ENCODE peak calls at places on chromosomes 2 and 18, in four cellular contexts. Z is right atrium auricular region, W is endodermal cell, K is psoas muscle. Q is an unnamed sample.

GRCh38 chr2:42474765-42475454 is 18.9 kb downstream of the KCNG3 start:
- DNase-seq in Z (no peak), K (no peak), W (no peak), Q (no peak)

GRCh38 chr2:159797468-159798375 is at the start of gene CD302:
- DNase-seq in K (peak; percentile 83), Z (no peak), W (peak; percentile 83), Q (peak; percentile 74)

GRCh38 chr2:112626604-112627059 is 19.1 kb upstream of the SLC20A1 start:
- DNase-seq in Z (peak; percentile 70), W (peak; percentile 85), K (peak; percentile 75), Q (no peak)

GRCh38 chr2:74767618-74768017 is 66.3 kb upstream of the HK2 start:
- DNase-seq in Z (no peak), K (no peak), W (no peak), Q (no peak)

GRCh38 chr2:57515366-57515765 is 531.2 kb upstream of the VRK2 start:
- DNase-seq in W (no peak), Z (no peak), K (no peak), Q (no peak)

GRCh38 chr2:137091704-137092103 is 326.4 kb downstream of the THSD7B start:
- DNase-seq in W (no peak), K (no peak), Z (no peak), Q (no peak)

GRCh38 chr18:22558945-22559385 is 141.2 kb upstream of the CTAGE1 start:
- DNase-seq in Z (peak; percentile 93), W (peak; percentile 62), K (peak; percentile 56), Q (peak; percentile 72)

GRCh38 chr2:240439698-240440151 is 4.3 kb downstream of the GPC1 start:
- DNase-seq in Z (no peak), K (peak; percentile 54), W (peak; percentile 24), Q (no peak)

GRCh38 chr18:38663270-38663669 is 1097.7 kb upstream of the CELF4 start:
- DNase-seq in Z (no peak), K (no peak), W (no peak), Q (no peak)

GRCh38 chr2:138516030-138516704 is 14.6 kb downstream of the SPOPL start:
- DNase-seq in W (no peak), K (no peak), Z (no peak), Q (no peak)

GRCh38 chr18:8063733-8064132 is 496.6 kb downstream of the PTPRM start:
- DNase-seq in K (no peak), W (no peak), Z (no peak), Q (no peak)

GRCh38 chr2:170997893-170998477 is 68.9 kb downstream of the GORASP2 start:
- DNase-seq in K (no peak), W (no peak), Z (no peak), Q (no peak)

GRCh38 chr2:98823196-98824166 is 92.5 kb upstream of the MGAT4A start:
- DNase-seq in Z (no peak), W (peak; percentile 57), K (no peak), Q (no peak)

GRCh38 chr2:63053889-63054725 is 3.5 kb downstream of the OTX1 start:
- DNase-seq in Z (no peak), W (peak; percentile 95), K (no peak), Q (peak; percentile 72)

GRCh38 chr2:110105608-110106467 is 9.8 kb downstream of the MALL start:
- DNase-seq in W (peak; percentile 10), Z (no peak), K (no peak), Q (peak; percentile 68)

GRCh38 chr2:23791030-23791429 is 135.9 kb downstream of the ATAD2B start:
- DNase-seq in W (no peak), Z (no peak), K (no peak), Q (no peak)

GRCh38 chr2:205654878-205655601 is 27.3 kb upstream of the NRP2 start:
- DNase-seq in Z (no peak), W (no peak), K (no peak), Q (no peak)

GRCh38 chr2:64814007-64814406 is 160.3 kb upstream of the SERTAD2 start:
- DNase-seq in W (no peak), Z (no peak), K (no peak), Q (no peak)

GRCh38 chr2:128260239-128261138 is 58.2 kb downstream of the HS6ST1 start:
- DNase-seq in W (peak; percentile 92), K (peak; percentile 75), Z (peak; percentile 82), Q (peak; percentile 72)

GRCh38 chr2:180644709-180645108 is 335.7 kb upstream of the UBE2E3 start:
- DNase-seq in W (no peak), Z (no peak), K (no peak), Q (no peak)

GRCh38 chr2:177282101-177282573 is 17.6 kb upstream of the NFE2L2 start:
- DNase-seq in Z (no peak), W (peak; percentile 54), K (peak; percentile 71), Q (no peak)

GRCh38 chr2:100990650-100991403 is 11.3 kb upstream of the RPL31 start:
- DNase-seq in W (no peak), K (no peak), Z (no peak), Q (no peak)

GRCh38 chr18:13446581-13447470 is 228.3 kb downstream of the LDLRAD4 start:
- DNase-seq in Z (no peak), K (peak; percentile 57), W (peak; percentile 66), Q (no peak)

GRCh38 chr2:25369876-25370275 is 28.2 kb upstream of the DNMT3A start:
- DNase-seq in K (peak; percentile 15), W (no peak), Z (no peak), Q (no peak)
- TF ChIP-seq CTCF in K (no peak), W (no peak), Z (no peak), Q (no peak)

GRCh38 chr2:164840930-164841718 is 499 bp downstream of the COBLL1 start:
- DNase-seq in Z (no peak), K (peak; percentile 81), W (peak; percentile 93), Q (peak; percentile 80)
- TF ChIP-seq CTCF in Z (no peak), K (peak; percentile 18), W (peak; percentile 59), Q (peak; percentile 4)

DNA sequence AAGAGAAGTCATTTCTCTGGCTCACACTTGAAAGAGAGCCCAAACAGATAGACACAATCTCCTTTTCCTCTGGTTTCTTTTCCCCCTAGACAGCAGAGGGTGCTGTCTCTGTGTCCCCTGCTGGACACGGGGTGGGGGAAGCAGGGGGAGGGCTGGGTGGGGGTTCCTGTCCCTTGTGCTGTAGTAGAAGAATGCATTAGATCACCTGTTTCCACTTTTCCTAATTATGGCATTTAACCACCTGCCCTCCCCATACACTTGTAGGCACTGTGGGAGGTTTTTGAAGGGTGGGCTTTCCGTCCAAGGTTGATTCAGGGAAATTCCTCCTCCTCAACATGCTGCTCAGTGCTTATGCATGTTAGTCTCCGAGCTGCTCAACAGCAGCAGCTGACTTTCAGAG is 206.2 kb upstream of the EPAS1 start:
- DNase-seq in K (no peak), Z (no peak), W (peak; percentile 61), Q (no peak)
- TF ChIP-seq CTCF in K (no peak), Z (no peak), W (peak; percentile 67), Q (no peak)

GRCh38 chr18:725641-726040 is 13.2 kb upstream of the ENOSF1 start:
- DNase-seq in Z (no peak), W (no peak), K (no peak), Q (no peak)
- TF ChIP-seq CTCF in Z (no peak), W (no peak), K (no peak), Q (no peak)

GRCh38 chr18:9949861-9950260 is 36.0 kb downstream of the VAPA start:
- DNase-seq in W (no peak), K (no peak), Z (no peak), Q (no peak)

GRCh38 chr18:9950289-9951016 is 36.6 kb downstream of the VAPA start:
- DNase-seq in Z (no peak), K (no peak), W (no peak), Q (no peak)

GRCh38 chr18:9949315-9949714 is 35.5 kb downstream of the VAPA start:
- DNase-seq in K (no peak), Z (no peak), W (no peak), Q (no peak)

GRCh38 chr18:9952633-9953416 is 39.0 kb downstream of the VAPA start:
- DNase-seq in K (no peak), W (no peak), Z (no peak), Q (no peak)

DNA sequence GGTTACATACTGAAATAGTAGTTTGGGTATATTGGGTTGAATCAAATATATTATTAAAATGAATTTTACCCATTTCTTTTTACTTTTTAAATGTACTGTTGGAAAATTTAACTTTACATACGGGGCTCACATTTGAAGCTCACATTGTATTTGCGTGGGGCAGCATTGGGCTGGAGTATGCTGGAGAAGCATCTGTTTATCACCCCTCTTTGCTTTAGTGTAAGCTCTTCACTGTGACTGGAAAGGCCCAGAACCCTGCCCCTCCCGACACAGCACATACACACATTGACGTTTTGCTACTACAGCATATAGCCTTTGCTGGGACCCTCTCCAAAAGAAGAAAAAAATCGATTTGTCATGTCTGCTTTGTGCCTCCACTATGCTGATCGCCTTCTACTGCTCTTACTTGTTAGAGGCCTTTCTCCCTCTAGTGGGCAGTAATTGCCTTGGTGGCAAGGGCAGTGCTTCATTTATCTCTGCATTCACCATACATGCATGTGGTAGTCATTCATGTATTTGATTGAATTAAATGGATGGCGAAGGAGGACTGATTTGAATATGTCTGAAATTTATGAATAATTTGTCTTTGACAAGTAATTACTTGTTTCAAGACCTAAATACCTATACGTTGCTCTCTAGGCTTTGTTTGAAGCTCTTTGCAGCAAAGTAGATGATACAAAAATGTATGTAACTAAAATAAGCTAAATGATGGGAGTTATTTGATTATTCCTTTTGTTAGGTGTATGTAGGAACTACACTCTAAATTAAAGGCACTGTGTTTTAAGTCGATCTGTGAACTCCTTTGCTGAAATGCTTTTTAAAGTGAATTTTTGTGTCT is 37.4 kb downstream of the VAPA start:
- DNase-seq in K (no peak), Z (no peak), W (peak; percentile 78), Q (no peak)
- TF ChIP-seq CTCF in K (peak; percentile 59), Z (peak; percentile 22), W (peak; percentile 92), Q (peak; percentile 85)

DNA sequence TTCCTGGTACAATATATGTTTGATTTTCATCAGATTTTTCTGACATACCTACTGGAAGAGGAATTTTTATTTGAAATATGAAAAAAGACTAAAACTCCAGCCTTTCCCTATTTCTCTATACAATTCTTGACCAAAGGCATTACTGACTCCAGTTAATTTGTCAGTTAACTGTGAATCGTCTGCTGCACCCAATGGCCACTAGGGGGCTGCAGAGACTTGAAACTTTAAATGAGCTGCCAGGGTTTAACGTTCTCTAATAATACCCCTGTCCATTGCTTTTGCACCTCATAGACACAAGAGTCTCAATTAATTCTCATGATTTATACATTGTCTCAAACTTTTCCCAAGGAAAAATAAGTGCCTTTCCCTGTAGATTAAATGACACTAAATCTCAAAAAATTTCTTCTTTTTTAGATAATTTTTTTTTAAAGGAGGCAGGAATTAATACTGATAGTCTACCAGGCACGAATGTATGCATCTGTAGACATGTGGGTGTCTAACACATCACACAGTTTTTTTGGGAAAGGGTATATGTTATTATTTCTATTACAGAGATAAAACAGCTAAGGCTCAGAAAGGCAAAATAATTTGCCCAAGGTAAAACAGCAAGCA is 1.8 kb upstream of the ALK start:
- DNase-seq in Z (peak; percentile 67), K (no peak), W (peak; percentile 87), Q (no peak)
- TF ChIP-seq CTCF in Z (peak; percentile 75), K (peak; percentile 84), W (peak; percentile 99), Q (peak; percentile 98)

Q was measured in type B pancreatic cell.